ENCODE peak calls at places on chromosome 17, in six cellular contexts. T, H, G, Y, X and D are unnamed samples. For H3K4me1, the result is how much of the 10 kb centered on the place peaks cover.

GRCh38 chr17:39628655-39629493 is 2.1 kb downstream of the PPP1R1B start:
- DNase-seq in Y (no peak), X (no peak), H (no peak), T (no peak), G (no peak), D (no peak)

GRCh38 chr17:68963958-68964357 is 8.8 kb upstream of the ABCA8 start:
- DNase-seq in T (no peak), X (no peak), G (no peak), Y (no peak), H (peak), D (no peak)

GRCh38 chr17:40819528-40820125 is 2.8 kb downstream of the KRT10 start:
- DNase-seq in T (no peak), X (no peak), H (no peak), G (peak), Y (peak), D (no peak)

GRCh38 chr17:27494192-27495091 is 38.2 kb downstream of the KSR1 start:
- DNase-seq in G (no peak), H (peak), X (peak), T (peak), Y (peak), D (no peak)

GRCh38 chr17:67221062-67221998 is 23.7 kb downstream of the HELZ start:
- DNase-seq in H (no peak), Y (peak), T (peak), G (peak), X (no peak), D (no peak)

GRCh38 chr17:1223662-1224061 is 43.9 kb upstream of the ABR start:
- DNase-seq in H (no peak), T (no peak), Y (no peak), G (no peak), X (no peak), D (no peak)

GRCh38 chr17:32914181-32914580 is 13.8 kb upstream of the TMEM98 start:
- DNase-seq in T (no peak), G (no peak), Y (no peak), H (no peak), X (no peak), D (no peak)

GRCh38 chr17:62780273-62780672 is 27.8 kb downstream of the MARCHF10 start:
- DNase-seq in T (no peak), H (no peak), Y (no peak), G (no peak), X (no peak), D (no peak)

GRCh38 chr17:63694229-63694973 is 5.5 kb downstream of the LIMD2 start:
- DNase-seq in X (no peak), T (peak), G (peak), H (no peak), Y (no peak), D (no peak)

GRCh38 chr17:6706996-6707395 is 6.2 kb downstream of the SLC13A5 start:
- DNase-seq in H (no peak), Y (no peak), G (no peak), T (no peak), X (no peak), D (no peak)

GRCh38 chr17:19354123-19354522 is 8.4 kb downstream of the B9D1 start:
- DNase-seq in H (no peak), G (no peak), X (no peak), T (no peak), Y (no peak), D (no peak)

GRCh38 chr17:71921726-71922320 is 199.0 kb upstream of the SOX9 start:
- DNase-seq in G (no peak), X (no peak), T (no peak), Y (no peak), H (no peak), D (no peak)

GRCh38 chr17:40187238-40187637 is 10.0 kb downstream of the RAPGEFL1 start:
- DNase-seq in Y (no peak), X (no peak), T (no peak), G (no peak), H (no peak), D (no peak)

GRCh38 chr17:38719943-38720641 is 10.0 kb upstream of the CISD3 start:
- DNase-seq in X (no peak), H (no peak), Y (no peak), T (peak), G (peak), D (no peak)

GRCh38 chr17:3838206-3838605 is 7.8 kb downstream of the NCBP3 start:
- DNase-seq in H (no peak), X (no peak), T (no peak), G (no peak), Y (no peak), D (no peak)

GRCh38 chr17:17758443-17758842 is 77.2 kb downstream of the RAI1 start:
- DNase-seq in Y (no peak), G (no peak), H (no peak), T (no peak), X (no peak), D (no peak)

GRCh38 chr17:21119247-21119944 is 7.4 kb upstream of the DHRS7B start:
- DNase-seq in G (peak), X (peak), Y (peak), T (peak), H (peak), D (peak)

GRCh38 chr17:29760279-29760721 is 137.6 kb upstream of the CORO6 start:
- DNase-seq in T (peak), Y (no peak), H (no peak), X (no peak), G (no peak), D (no peak)

GRCh38 chr17:40371261-40371929 is 6.9 kb upstream of the GJD3 start:
- DNase-seq in H (no peak), G (peak), Y (peak), T (peak), X (no peak), D (no peak)

GRCh38 chr17:557371-557770 is 157.3 kb downstream of the VPS53 start:
- DNase-seq in H (no peak), T (no peak), G (no peak), X (no peak), Y (no peak), D (no peak)

GRCh38 chr17:82921426-82921825 is 81.6 kb upstream of the ZNF750 start:
- DNase-seq in X (no peak), G (no peak), H (no peak), T (no peak), Y (no peak), D (peak)

GRCh38 chr17:79052131-79052530 is 22.5 kb upstream of the ENGASE start:
- DNase-seq in T (no peak), H (no peak), G (no peak), X (no peak), Y (no peak), D (no peak)

GRCh38 chr17:79741751-79742588 is 11.2 kb downstream of the ENPP7 start:
- DNase-seq in G (peak), H (peak), X (peak), Y (peak), T (peak), D (peak)

GRCh38 chr17:13017623-13018462 is at the start of gene ELAC2:
- DNase-seq in G (peak), X (peak), T (peak), Y (peak), H (peak), D (peak)

GRCh38 chr17:4204676-4205075 is 59.1 kb downstream of the ANKFY1 start:
- DNase-seq in T (no peak), H (peak), G (no peak), Y (no peak), X (no peak), D (no peak)

GRCh38 chr17:46151762-46152161 is 41.5 kb downstream of the KANSL1 start:
- DNase-seq in T (no peak), G (no peak), X (no peak), Y (no peak), H (no peak), D (no peak)
- H3K4me1 ChIP-seq in T (under half), G (under half), X (under half), Y (under half), H (half or more), D (half or more)

DNA sequence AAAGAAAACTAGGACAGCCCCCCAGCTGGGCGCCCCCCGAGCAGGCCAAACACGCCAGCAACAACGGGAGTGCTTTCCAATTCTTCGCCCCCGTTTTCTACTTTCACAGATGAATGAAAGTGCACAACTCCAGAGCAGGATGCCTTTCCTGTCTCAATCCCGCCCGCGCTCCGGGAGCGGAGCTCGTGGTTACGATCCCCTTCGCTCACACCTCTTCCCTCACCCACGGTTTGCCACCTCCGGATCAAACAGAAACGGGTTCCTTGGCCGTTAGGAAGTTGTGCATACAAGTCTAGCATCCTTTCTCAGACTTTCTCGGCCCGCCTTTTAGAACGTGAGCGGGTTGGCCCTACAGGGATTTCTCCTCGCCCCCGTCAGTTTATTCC is 658 bp downstream of the SKA2 start:
- DNase-seq in T (peak), G (peak), X (no peak), H (peak), Y (peak), D (peak)
- TF ChIP-seq POLR2AphosphoS5 in T (no peak), G (no peak), X (no peak), H (no peak), Y (no peak), D (no peak)

GRCh38 chr17:49835472-49835871 is 12.4 kb downstream of the TAC4 start:
- DNase-seq in Y (no peak), X (no peak), G (no peak), T (no peak), H (no peak), D (no peak)

GRCh38 chr17:49836111-49837030 is 11.5 kb downstream of the TAC4 start:
- DNase-seq in Y (peak), T (no peak), H (no peak), X (no peak), G (no peak), D (no peak)

GRCh38 chr17:49830605-49831004 is 17.3 kb downstream of the TAC4 start:
- DNase-seq in Y (no peak), X (no peak), T (no peak), G (no peak), H (no peak), D (no peak)

GRCh38 chr17:49832840-49833599 is 14.8 kb downstream of the TAC4 start:
- DNase-seq in T (no peak), H (no peak), X (no peak), G (no peak), Y (no peak), D (no peak)

DNA sequence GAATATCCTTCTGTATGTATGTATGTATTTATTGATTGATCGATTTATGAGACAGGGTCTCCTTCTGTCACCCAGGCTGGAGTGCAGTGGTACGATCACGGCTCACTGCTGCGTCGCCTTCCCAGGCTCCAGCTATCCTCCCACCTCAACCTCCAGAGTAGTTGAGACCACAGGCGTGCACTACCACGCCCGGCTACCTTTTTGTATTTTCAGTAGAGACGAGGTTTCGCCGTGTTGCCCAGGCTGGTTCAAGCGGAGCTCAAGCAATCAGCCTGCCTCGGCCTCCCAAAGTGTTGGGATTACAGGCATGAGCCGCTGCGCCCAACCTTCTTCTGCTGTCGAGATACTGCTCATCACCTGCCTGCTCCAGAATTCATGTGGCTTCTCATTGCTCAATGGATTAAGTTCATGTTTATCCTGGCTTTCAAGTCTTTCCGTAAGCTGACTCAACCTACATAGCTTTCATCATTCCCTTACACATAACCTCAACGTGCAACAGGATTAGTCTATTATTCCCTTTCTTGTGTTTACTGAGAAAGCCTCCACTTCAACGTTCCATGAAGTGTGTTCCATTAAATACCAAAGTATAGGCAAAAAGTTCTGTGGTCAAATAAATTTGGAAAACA is 13.6 kb downstream of the TAC4 start:
- DNase-seq in H (no peak), T (no peak), Y (no peak), X (no peak), G (no peak), D (no peak)
- H3K4me1 ChIP-seq in H (under half), T (under half), Y (under half), X (under half), G (under half), D (half or more)

GRCh38 chr17:55897301-55897700 is 146.4 kb downstream of the PCTP start:
- DNase-seq in X (no peak), H (peak), G (no peak), Y (no peak), T (no peak), D (no peak)

GRCh38 chr17:55898195-55898594 is 147.3 kb downstream of the PCTP start:
- DNase-seq in G (no peak), X (no peak), Y (no peak), T (no peak), H (no peak), D (no peak)

GRCh38 chr17:55889271-55889670 is 138.4 kb downstream of the PCTP start:
- DNase-seq in H (no peak), Y (no peak), G (no peak), T (no peak), X (no peak), D (no peak)

DNA sequence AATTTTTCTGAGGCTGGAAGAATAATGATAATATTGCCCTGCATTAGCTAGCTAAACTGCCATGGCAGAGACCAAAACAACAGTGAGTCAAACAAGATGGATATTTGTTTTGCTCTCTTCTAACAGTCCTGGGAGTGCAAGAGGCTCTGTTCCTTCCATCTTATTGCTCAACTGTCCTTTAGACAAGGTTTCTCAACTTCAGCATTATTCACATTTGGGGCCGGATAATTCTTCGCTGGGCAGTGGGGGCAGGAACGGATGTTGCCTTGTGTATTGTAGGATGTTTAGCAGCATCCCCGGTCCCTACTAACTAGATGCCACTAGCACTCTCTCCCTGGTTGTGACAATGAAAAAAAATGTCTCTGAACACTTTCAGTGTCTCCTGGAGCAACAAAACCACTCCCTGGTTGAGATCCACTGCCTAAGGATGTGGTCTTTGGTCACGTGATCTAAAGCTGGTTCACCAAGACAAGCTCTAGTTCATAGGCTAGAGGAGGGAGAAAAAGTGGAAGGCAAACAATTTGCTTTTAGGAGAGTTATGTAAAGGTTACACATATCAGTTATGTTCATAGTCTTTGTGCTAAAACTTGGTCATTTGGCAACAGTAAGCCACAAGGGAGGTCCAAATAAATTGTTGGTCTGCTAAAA is 144.4 kb downstream of the PCTP start:
- DNase-seq in G (no peak), Y (no peak), H (no peak), T (no peak), X (no peak), D (no peak)
- TF ChIP-seq POLR2AphosphoS5 in G (no peak), Y (no peak), H (no peak), T (no peak), X (no peak), D (no peak)

DNA sequence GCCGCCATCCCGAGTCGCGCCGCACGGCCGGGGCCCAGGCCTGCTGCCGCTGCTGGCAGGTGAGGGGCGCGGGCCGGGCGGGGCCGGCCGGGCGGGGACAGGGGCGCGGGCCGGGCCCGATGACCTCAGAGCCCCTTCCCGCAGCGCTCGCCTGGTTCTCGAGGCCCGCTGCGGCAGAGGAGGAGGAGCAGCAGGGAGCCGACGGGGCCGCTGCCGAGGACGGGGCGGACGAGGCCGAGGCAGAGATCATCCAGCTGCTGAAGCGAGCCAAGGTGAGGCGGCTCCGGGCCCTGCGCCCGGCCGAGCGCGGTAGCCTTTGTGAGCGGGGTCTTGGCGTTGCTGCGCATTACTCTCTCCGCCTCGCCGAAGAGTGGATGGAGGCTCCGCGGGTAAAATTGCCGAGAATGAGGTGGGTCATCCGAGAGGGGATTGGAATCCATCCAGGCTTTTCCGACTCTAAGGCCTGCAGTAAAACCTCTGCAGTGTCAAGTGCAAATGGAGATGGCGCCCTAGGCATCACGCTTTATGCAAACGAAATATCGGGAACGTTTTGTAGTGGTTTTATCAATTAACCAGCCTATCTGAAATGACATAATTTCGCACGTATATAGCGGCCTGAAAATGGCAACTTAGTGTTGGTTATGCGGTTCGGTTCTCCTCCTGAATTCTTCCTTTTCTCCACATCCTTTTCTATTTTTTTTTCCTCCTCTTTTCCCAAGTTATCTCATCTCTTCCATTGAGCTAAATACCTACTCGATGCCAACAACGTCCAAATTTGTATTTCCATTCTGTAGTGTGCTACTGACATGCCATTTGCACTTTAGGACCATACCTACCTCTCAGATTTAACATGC is 577 bp downstream of the TTC19 start:
- DNase-seq in Y (peak), T (peak), H (peak), G (no peak), X (no peak), D (no peak)
- H3K4me1 ChIP-seq in Y (under half), T (under half), H (under half), G (under half), X (under half), D (under half)

GRCh38 chr17:43011728-43012472 is 5.3 kb downstream of the IFI35 start:
- DNase-seq in G (no peak), Y (peak), T (no peak), X (no peak), H (no peak), D (no peak)
- TF ChIP-seq POLR2AphosphoS5 in G (no peak), Y (no peak), T (no peak), X (no peak), H (no peak), D (peak)

GRCh38 chr17:57478851-57479250 is 222.5 kb downstream of the MSI2 start:
- DNase-seq in H (no peak), G (no peak), X (no peak), T (no peak), Y (no peak), D (no peak)
- H3K4me1 ChIP-seq in H (under half), G (under half), X (under half), T (under half), Y (under half), D (under half)